ENCODE peak calls at places on chromosomes 12 and 14, in six cellular contexts. F, K, Y, S, N and R are unnamed samples.

GRCh38 chr14:59358105-59358504 is 107.1 kb downstream of the GPR135 start:
- DNase-seq in F (no peak), K (no peak), Y (no peak), S (peak), N (peak), R (no peak)

GRCh38 chr14:71143391-71144290 is 236.4 kb downstream of the PCNX1 start:
- DNase-seq in F (no peak), K (peak), Y (peak), S (peak), N (no peak), R (no peak)

GRCh38 chr12:126930234-126930633 is 1336.7 kb upstream of the TMEM132C start:
- DNase-seq in F (no peak), K (no peak), Y (no peak), S (no peak), N (no peak), R (no peak)

GRCh38 chr12:14777271-14777670 is 26.0 kb downstream of the WBP11 start:
- DNase-seq in F (peak), K (no peak), Y (no peak), S (peak), N (no peak), R (no peak)

GRCh38 chr12:70839544-70839943 is 81.0 kb downstream of the PTPRR start:
- DNase-seq in F (no peak), K (no peak), Y (no peak), S (no peak), N (peak), R (no peak)

GRCh38 chr12:15858348-15858747 is 23.8 kb upstream of the STRAP start:
- DNase-seq in F (no peak), K (no peak), Y (no peak), S (no peak), N (peak), R (no peak)

GRCh38 chr14:85519661-85520305 is 10.2 kb upstream of the FLRT2 start:
- DNase-seq in F (no peak), K (no peak), Y (peak), S (no peak), N (no peak), R (no peak)

GRCh38 chr12:31362115-31362758 is 36.3 kb upstream of the SINHCAF start:
- DNase-seq in F (no peak), K (no peak), Y (no peak), S (peak), N (peak), R (no peak)

GRCh38 chr14:61668267-61668666 is 27.0 kb upstream of the HIF1A start:
- DNase-seq in F (no peak), K (no peak), Y (no peak), S (peak), N (no peak), R (no peak)

GRCh38 chr14:71050227-71050823 is 143.1 kb downstream of the PCNX1 start:
- DNase-seq in F (no peak), K (no peak), Y (peak), S (no peak), N (no peak), R (no peak)

GRCh38 chr12:64088431-64089349 is 133.4 kb downstream of the KICS2 start:
- DNase-seq in F (peak), K (peak), Y (peak), S (peak), N (peak), R (peak)

GRCh38 chr12:131896080-131896810 is 1.8 kb downstream of the ULK1 start:
- DNase-seq in F (peak), K (peak), Y (peak), S (peak), N (peak), R (peak)

GRCh38 chr12:12901158-12901791 is 9.9 kb downstream of the GPRC5A start:
- DNase-seq in F (no peak), K (peak), Y (peak), S (peak), N (no peak), R (peak)

GRCh38 chr12:72368719-72369505 is 96.7 kb downstream of the TRHDE start:
- DNase-seq in F (no peak), K (no peak), Y (peak), S (no peak), N (no peak), R (no peak)

GRCh38 chr12:106984588-106985137 is 2.3 kb downstream of the MTERF2 start:
- DNase-seq in F (no peak), K (no peak), Y (no peak), S (no peak), N (no peak), R (no peak)

GRCh38 chr14:24315807-24316596 is 4.7 kb downstream of the LTB4R start:
- DNase-seq in F (peak), K (no peak), Y (no peak), S (no peak), N (peak), R (no peak)

GRCh38 chr14:61609885-61610284 is 85.4 kb upstream of the HIF1A start:
- DNase-seq in F (no peak), K (no peak), Y (no peak), S (no peak), N (no peak), R (no peak)

GRCh38 chr12:65894127-65894526 is 69.8 kb downstream of the HMGA2 start:
- DNase-seq in F (no peak), K (no peak), Y (no peak), S (no peak), N (no peak), R (no peak)

GRCh38 chr14:52015411-52016030 is 26.2 kb downstream of the RTRAF start:
- DNase-seq in F (peak), K (peak), Y (peak), S (no peak), N (peak), R (no peak)

GRCh38 chr14:89214221-89214965 is 202.6 kb downstream of the FOXN3 start:
- DNase-seq in F (peak), K (no peak), Y (peak), S (peak), N (no peak), R (peak)

GRCh38 chr14:35883677-35884293 is 57.6 kb downstream of the BRMS1L start:
- DNase-seq in F (peak), K (peak), Y (peak), S (no peak), N (no peak), R (no peak)
- TF ChIP-seq CTCF in F (peak), K (peak), Y (peak), S (peak), N (peak), R (no peak)

GRCh38 chr14:91729756-91730155 is 2.1 kb downstream of the CATSPERB start:
- DNase-seq in F (no peak), K (no peak), Y (no peak), S (no peak), N (no peak), R (no peak)
- TF ChIP-seq CTCF in F (no peak), K (no peak), Y (no peak), S (no peak), N (no peak), R (no peak)

GRCh38 chr12:2273288-2273687 is 220.5 kb downstream of the CACNA1C start:
- DNase-seq in F (no peak), K (peak), Y (peak), S (no peak), N (no peak), R (peak)
- TF ChIP-seq CTCF in F (no peak), K (peak), Y (peak), S (no peak), N (peak), R (peak)

GRCh38 chr14:21617614-21618013 is 17.1 kb downstream of the OR10G2 start:
- DNase-seq in F (no peak), K (no peak), Y (no peak), S (no peak), N (peak), R (no peak)
- TF ChIP-seq CTCF in F (no peak), K (no peak), Y (no peak), S (no peak), N (no peak), R (no peak)

GRCh38 chr14:104726600-104727451 is 2.8 kb downstream of the ADSS1 start:
- DNase-seq in F (no peak), K (no peak), Y (no peak), S (no peak), N (no peak), R (no peak)

GRCh38 chr14:104725772-104726548 is 1.9 kb downstream of the ADSS1 start:
- DNase-seq in F (no peak), K (no peak), Y (no peak), S (no peak), N (no peak), R (no peak)

GRCh38 chr14:104723651-104724406 is at the start of gene ADSS1:
- DNase-seq in F (peak), K (no peak), Y (no peak), S (peak), N (peak), R (peak)

GRCh38 chr14:104724407-104724980 is 465 bp downstream of the ADSS1 start:
- DNase-seq in F (peak), K (no peak), Y (no peak), S (no peak), N (no peak), R (peak)

GRCh38 chr14:104724981-104725771 is 1.1 kb downstream of the ADSS1 start:
- DNase-seq in F (peak), K (no peak), Y (peak), S (no peak), N (peak), R (no peak)
- TF ChIP-seq CTCF in F (no peak), K (peak), Y (peak), S (peak), N (peak), R (peak)